ENCODE peak calls at places on chromosomes 11 and 22, in eight cellular contexts. Y is cardiac muscle cell; W is lower lobe of right lung; L is tibial nerve; K is uterus; G is CD8-positive, alpha-beta memory T cell; D is mucosa of descending colon; I is IMR-90. R is an unnamed sample. For H3K9me3 and H3K4me1, the result is how much of the 10 kb centered on the place peaks cover.

GRCh38 chr11:130215531-130216220 is 56.1 kb downstream of the ST14 start:
- DNase-seq in L (no peak), G (no peak), W (peak), Y (no peak), I (no peak), K (no peak), D (no peak), R (no peak)

GRCh38 chr11:66313321-66314185 is 3.3 kb downstream of the CD248 start:
- DNase-seq in G (peak), Y (peak), K (peak), W (peak), I (peak), D (no peak), L (no peak), R (no peak)

GRCh38 chr11:19728436-19728835 is 15.8 kb downstream of the NAV2 start:
- DNase-seq in L (no peak), I (peak), Y (peak), G (no peak), W (peak), K (no peak), D (no peak), R (no peak)

GRCh38 chr22:33347002-33347401 is 288.8 kb upstream of the SYN3 start:
- DNase-seq in W (no peak), D (no peak), K (no peak), Y (no peak), L (no peak), G (no peak), I (no peak), R (no peak)

GRCh38 chr11:128595221-128595620 is 7.9 kb upstream of the ETS1 start:
- DNase-seq in G (no peak), W (no peak), K (no peak), L (no peak), D (no peak), Y (peak), I (peak), R (no peak)

GRCh38 chr11:43952020-43952400 is 9.6 kb downstream of the C11orf96 start:
- DNase-seq in W (no peak), I (no peak), G (no peak), K (no peak), Y (no peak), D (no peak), L (no peak), R (no peak)

GRCh38 chr11:133946541-133947297 is 10.0 kb downstream of the IGSF9B start:
- DNase-seq in L (no peak), K (no peak), D (peak), W (no peak), I (no peak), Y (no peak), G (peak), R (no peak)

GRCh38 chr11:11856638-11857037 is 14.9 kb downstream of the USP47 start:
- DNase-seq in Y (peak), W (no peak), D (no peak), K (no peak), I (no peak), G (peak), L (no peak), R (no peak)

GRCh38 chr11:34514597-34514996 is 1.0 kb upstream of the ELF5 start:
- DNase-seq in L (no peak), D (no peak), Y (no peak), I (no peak), K (no peak), G (no peak), W (no peak), R (no peak)

GRCh38 chr22:50236731-50237409 is 8.0 kb downstream of the TUBGCP6 start:
- DNase-seq in K (no peak), I (peak), G (no peak), L (no peak), Y (no peak), D (no peak), W (no peak), R (peak)

GRCh38 chr11:86162257-86162656 is 82.3 kb upstream of the EED start:
- DNase-seq in D (no peak), G (no peak), K (peak), I (peak), Y (peak), W (peak), L (peak), R (no peak)

GRCh38 chr22:21791635-21792625 is 56.3 kb upstream of the YPEL1 start:
- DNase-seq in W (no peak), L (no peak), Y (peak), D (no peak), G (no peak), K (no peak), I (peak), R (no peak)

GRCh38 chr22:50271519-50271970 is 1.4 kb upstream of the MAPK11 start:
- DNase-seq in L (no peak), D (peak), W (no peak), Y (peak), K (peak), G (peak), I (peak), R (peak)

GRCh38 chr11:110184974-110185597 is 91.9 kb downstream of the ZC3H12C start:
- DNase-seq in D (no peak), I (peak), L (peak), W (no peak), Y (peak), G (no peak), K (no peak), R (no peak)

GRCh38 chr11:8959546-8960166 is 4.6 kb downstream of the TMEM9B start:
- DNase-seq in I (peak), D (no peak), G (no peak), L (peak), Y (peak), W (no peak), K (no peak), R (peak)

GRCh38 chr11:57649826-57650738 is at the start of gene YPEL4:
- DNase-seq in G (peak), Y (peak), W (peak), K (peak), D (peak), I (peak), L (no peak), R (peak)

GRCh38 chr22:22598144-22598543 is 39.1 kb upstream of the PRAME start:
- DNase-seq in L (no peak), K (no peak), G (no peak), I (no peak), Y (no peak), D (no peak), W (no peak), R (no peak)

GRCh38 chr22:31160328-31160978 is 471 bp downstream of the RNF185 start:
- DNase-seq in G (no peak), K (no peak), D (no peak), W (no peak), L (peak), I (peak), Y (peak), R (peak)

GRCh38 chr11:116729501-116730240 is 43.1 kb downstream of the BUD13 start:
- DNase-seq in D (no peak), W (no peak), K (no peak), Y (no peak), L (no peak), G (no peak), I (no peak), R (no peak)

GRCh38 chr11:35276396-35276795 is 137.4 kb downstream of the CD44 start:
- DNase-seq in Y (no peak), I (peak), W (no peak), D (no peak), G (no peak), K (no peak), L (no peak), R (no peak)

GRCh38 chr11:57972013-57972367 is 51.7 kb upstream of the OR9Q1 start:
- DNase-seq in W (no peak), K (no peak), I (no peak), L (no peak), Y (no peak), D (no peak), G (no peak), R (no peak)

GRCh38 chr11:2482199-2482598 is 37.4 kb downstream of the KCNQ1 start:
- DNase-seq in W (no peak), L (no peak), I (no peak), Y (no peak), D (no peak), K (no peak), G (no peak), R (no peak)

GRCh38 chr11:2142762-2143202 is 3.6 kb upstream of the IGF2 start:
- DNase-seq in W (no peak), L (no peak), G (no peak), D (no peak), K (no peak), I (peak), Y (peak), R (no peak)

GRCh38 chr11:31442086-31442485 is 67.3 kb downstream of the IMMP1L start:
- DNase-seq in Y (no peak), K (no peak), L (no peak), D (no peak), G (no peak), W (no peak), I (no peak), R (no peak)

GRCh38 chr11:72141066-72141465 is 5.5 kb downstream of the FOLR3 start:
- DNase-seq in K (no peak), Y (peak), L (no peak), W (no peak), I (peak), G (no peak), D (no peak), R (no peak)

GRCh38 chr11:35146074-35146521 is 7.1 kb downstream of the CD44 start:
- DNase-seq in W (no peak), I (no peak), K (no peak), L (no peak), D (no peak), Y (no peak), G (peak), R (no peak)

GRCh38 chr22:26892401-26893033 is 235.1 kb downstream of the MIAT start:
- DNase-seq in Y (no peak), I (no peak), L (no peak), W (peak), K (no peak), G (no peak), D (no peak), R (peak)

GRCh38 chr11:76455331-76455730 is 10.5 kb downstream of the EMSY start:
- DNase-seq in K (no peak), D (no peak), I (peak), L (no peak), G (no peak), W (no peak), Y (peak), R (no peak)

GRCh38 chr11:93542753-93543246 is 391 bp downstream of the SMCO4 start:
- DNase-seq in W (no peak), K (peak), Y (peak), D (peak), G (no peak), I (no peak), L (no peak), R (no peak)

GRCh38 chr11:114609429-114609828 is 13.8 kb upstream of the NXPE4 start:
- DNase-seq in G (no peak), L (no peak), W (no peak), K (no peak), D (no peak), Y (no peak), I (no peak), R (no peak)
- H3K9me3 ChIP-seq in G (under half), L (under half), W (under half), K (under half), D (under half), Y (under half), I (under half), R (under half)

GRCh38 chr11:64888406-64888757 is 10.0 kb upstream of the EHD1 start:
- DNase-seq in K (no peak), I (no peak), L (no peak), Y (no peak), D (no peak), G (no peak), W (no peak), R (no peak)
- H3K4me3 ChIP-seq in K (no peak), I (no peak), L (peak), Y (no peak), D (no peak), G (peak), W (peak), R (peak)

DNA sequence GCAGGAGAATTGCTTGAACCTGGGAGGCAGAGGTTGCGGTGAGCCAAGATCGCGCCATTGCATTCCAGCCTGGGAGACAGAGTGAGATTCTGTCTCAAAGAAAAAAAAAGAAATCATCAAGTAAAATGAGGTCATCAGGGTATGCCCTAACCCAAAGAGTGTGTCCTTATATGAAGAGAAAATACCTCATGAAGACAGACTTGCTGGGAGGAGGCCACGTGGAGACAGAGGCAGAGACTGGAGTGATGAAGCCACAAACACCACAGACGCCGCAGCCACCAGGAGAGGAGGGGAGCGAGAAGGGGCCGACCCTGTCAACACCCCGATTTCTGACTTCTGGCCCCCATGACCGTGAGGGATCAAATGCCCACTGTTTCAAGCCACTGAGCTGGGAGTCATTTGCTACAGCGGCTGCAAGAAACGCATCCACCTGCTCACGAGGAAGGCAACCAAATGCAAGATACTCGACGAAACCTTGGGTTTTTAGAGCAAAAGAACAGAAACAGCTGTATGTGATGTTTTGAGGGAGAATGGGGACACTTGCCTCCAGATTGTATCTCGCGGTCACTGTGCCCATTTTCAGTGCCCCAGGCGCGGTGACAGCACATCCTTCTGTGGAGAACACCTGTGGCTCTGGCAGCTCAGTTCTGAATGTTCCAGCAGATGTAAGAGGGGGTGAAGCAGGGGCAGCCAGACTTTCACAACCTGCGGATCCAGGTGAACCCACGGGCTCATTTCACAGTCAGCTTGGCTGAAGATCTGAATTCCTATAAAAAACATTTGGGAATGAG is 1317.2 kb downstream of the TBC1D22A start:
- DNase-seq in I (no peak), Y (no peak), G (no peak), L (no peak), K (no peak), W (no peak), D (no peak), R (no peak)
- H3K4me1 ChIP-seq in I (under half), Y (under half), G (under half), L (under half), K (under half), W (under half), D (under half), R (under half)

GRCh38 chr11:48354677-48355076 is 11.6 kb downstream of the OR4C5 start:
- DNase-seq in I (no peak), W (no peak), D (no peak), K (no peak), Y (no peak), L (no peak), G (no peak), R (no peak)
- H3K9me3 ChIP-seq in I (under half), W (under half), D (under half), K (under half), Y (under half), L (under half), G (under half), R (under half)

GRCh38 chr11:67437082-67437821 is at the start of gene PTPRCAP:
- DNase-seq in L (no peak), K (no peak), D (peak), I (no peak), Y (peak), G (peak), W (no peak), R (peak)
- H3K4me3 ChIP-seq in L (peak), K (no peak), D (no peak), I (no peak), Y (no peak), G (peak), W (peak), R (peak)

GRCh38 chr11:68541983-68542382 is 81.4 kb downstream of the PPP6R3 start:
- DNase-seq in L (no peak), G (no peak), Y (no peak), I (no peak), W (no peak), K (no peak), D (no peak), R (peak)
- H3K4me1 ChIP-seq in L (under half), G (under half), Y (under half), I (under half), W (under half), K (under half), D (under half), R (under half)

GRCh38 chr22:19748139-19748538 is 12.4 kb upstream of the TBX1 start:
- DNase-seq in L (no peak), Y (no peak), I (no peak), K (no peak), G (no peak), D (no peak), W (no peak), R (no peak)

GRCh38 chr22:19745155-19746133 is 15.1 kb upstream of the TBX1 start:
- DNase-seq in I (no peak), G (no peak), L (no peak), K (no peak), W (no peak), Y (no peak), D (no peak), R (no peak)

GRCh38 chr22:19746726-19747125 is 13.9 kb upstream of the TBX1 start:
- DNase-seq in L (no peak), W (no peak), K (no peak), D (no peak), G (no peak), Y (no peak), I (no peak), R (no peak)

GRCh38 chr22:19748991-19749665 is 11.4 kb upstream of the TBX1 start:
- DNase-seq in W (no peak), Y (no peak), I (no peak), K (no peak), L (no peak), D (no peak), G (no peak), R (no peak)

GRCh38 chr22:19747574-19747973 is 13.0 kb upstream of the TBX1 start:
- DNase-seq in W (no peak), K (no peak), D (no peak), I (no peak), Y (no peak), L (no peak), G (no peak), R (no peak)
- H3K9me3 ChIP-seq in W (under half), K (under half), D (under half), I (under half), Y (under half), L (under half), G (under half), R (under half)

DNA sequence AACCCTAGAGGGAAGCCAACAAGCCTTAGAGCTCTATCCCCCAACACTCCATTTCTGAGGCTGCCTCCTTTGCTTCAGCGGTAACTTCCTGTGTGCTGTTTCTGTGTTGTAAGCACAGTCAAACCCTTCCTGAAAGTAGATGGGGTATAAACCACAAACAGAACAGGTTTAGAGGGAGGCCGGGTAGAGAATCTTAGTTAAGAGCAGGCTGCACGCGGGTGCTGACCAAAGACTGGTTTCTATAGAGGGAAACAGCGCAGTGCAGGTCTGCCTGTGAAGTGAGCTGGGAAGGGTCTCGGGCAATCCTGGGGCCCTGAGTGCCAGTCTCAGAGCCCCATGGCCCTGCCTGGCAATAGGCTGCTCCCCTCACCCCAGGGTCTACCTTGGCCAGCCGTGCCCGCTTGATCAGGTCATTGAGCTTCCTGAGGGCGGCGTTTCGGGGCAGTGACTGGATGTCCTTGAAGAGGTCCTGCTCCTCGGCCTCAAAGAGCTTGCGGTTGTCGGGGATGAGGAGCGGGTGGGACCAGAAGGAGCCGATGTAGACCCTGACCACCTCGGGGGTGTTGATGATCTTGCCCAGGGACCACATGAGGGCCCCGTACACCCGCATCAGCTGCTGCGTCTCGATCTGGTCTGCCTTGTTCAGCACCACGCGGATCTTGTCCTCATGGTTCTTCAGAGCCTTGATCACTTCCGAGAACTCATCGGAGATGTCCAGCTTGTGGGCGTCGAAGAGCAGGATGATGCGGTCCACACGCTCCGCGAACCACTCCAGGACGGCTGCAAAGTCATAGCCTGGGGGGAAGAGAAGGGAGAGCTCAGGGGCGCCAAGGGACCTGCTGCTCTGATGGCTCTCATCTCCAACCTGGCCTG is 15.3 kb upstream of the CDC42BPG start:
- DNase-seq in D (peak), Y (no peak), L (no peak), I (no peak), W (no peak), G (peak), K (no peak), R (peak)
- H3K4me3 ChIP-seq in D (no peak), Y (no peak), L (no peak), I (no peak), W (no peak), G (peak), K (no peak), R (no peak)

DNA sequence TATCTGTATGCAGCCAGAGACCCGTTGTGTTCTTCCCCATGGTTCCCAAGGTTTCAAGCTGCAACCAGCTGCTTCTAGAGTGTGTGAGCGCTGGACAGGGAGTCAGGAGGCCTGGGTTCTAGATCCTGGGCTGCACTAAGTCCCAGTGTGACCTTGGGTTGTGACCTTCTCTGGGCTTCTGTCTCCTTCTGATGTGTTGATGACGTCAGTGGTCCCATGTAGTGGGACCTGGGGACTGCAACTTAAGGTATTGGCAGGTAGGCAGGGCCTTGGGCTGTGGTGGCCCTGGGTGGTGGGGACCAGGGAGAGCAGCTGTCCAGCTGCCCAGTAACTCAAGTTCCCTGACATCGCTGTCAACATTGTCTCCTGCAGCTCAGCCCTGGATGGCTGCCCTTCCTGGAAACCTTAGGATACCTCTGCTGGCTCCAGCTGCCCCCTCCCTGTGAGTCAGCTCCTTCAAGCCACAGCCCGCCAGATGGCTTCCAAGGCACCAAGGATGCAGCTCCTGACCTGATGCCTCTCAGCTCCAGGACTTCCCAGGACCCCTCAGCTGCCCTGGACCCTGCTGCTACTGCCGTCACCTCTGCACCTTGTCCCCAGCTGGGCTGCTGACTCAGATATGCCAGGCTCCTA is 1.3 kb upstream of the PVALB start:
- DNase-seq in W (no peak), Y (no peak), I (no peak), D (no peak), L (no peak), K (no peak), G (no peak), R (no peak)
- H3K4me1 ChIP-seq in W (under half), Y (under half), I (under half), D (under half), L (under half), K (under half), G (under half), R (under half)